ENCODE peak calls at places on chromosomes 2 and 18, in ten cellular contexts. One of them, this sample, is unnamed.

GRCh38 chr18:58101291-58101706 is 57.3 kb downstream of the NEDD4L start:
- DNase-seq in A549: no peak
- DNase-seq in AG10803: no peak
- DNase-seq in kidney: no peak
- DNase-seq in pancreas: no peak
- DNase-seq in upper lobe of left lung: no peak
- DNase-seq in astrocyte of the spinal cord: no peak
- DNase-seq in fibroblast of lung: no peak
- DNase-seq in cardiac fibroblast: no peak
- DNase-seq in epithelial cell of esophagus: no peak
- DNase-seq in this sample: no peak

GRCh38 chr18:49848115-49848514 is 34.8 kb upstream of the ACAA2 start:
- DNase-seq in epithelial cell of esophagus: no peak
- DNase-seq in cardiac fibroblast: no peak
- DNase-seq in astrocyte of the spinal cord: no peak
- DNase-seq in AG10803: no peak
- DNase-seq in upper lobe of left lung: no peak
- DNase-seq in A549: no peak
- DNase-seq in pancreas: no peak
- DNase-seq in fibroblast of lung: no peak
- DNase-seq in kidney: no peak
- DNase-seq in this sample: no peak

GRCh38 chr2:126933707-126934106 is 35.0 kb downstream of the TEX51 start:
- DNase-seq in cardiac fibroblast: no peak
- DNase-seq in kidney: no peak
- DNase-seq in astrocyte of the spinal cord: no peak
- DNase-seq in A549: no peak
- DNase-seq in epithelial cell of esophagus: no peak
- DNase-seq in fibroblast of lung: no peak
- DNase-seq in AG10803: no peak
- DNase-seq in upper lobe of left lung: no peak
- DNase-seq in pancreas: no peak
- DNase-seq in this sample: peak

GRCh38 chr18:980586-980985 is 75.9 kb downstream of the ADCYAP1 start:
- DNase-seq in epithelial cell of esophagus: no peak
- DNase-seq in cardiac fibroblast: no peak
- DNase-seq in AG10803: no peak
- DNase-seq in fibroblast of lung: no peak
- DNase-seq in astrocyte of the spinal cord: no peak
- DNase-seq in kidney: no peak
- DNase-seq in A549: no peak
- DNase-seq in upper lobe of left lung: no peak
- DNase-seq in pancreas: no peak
- DNase-seq in this sample: no peak

GRCh38 chr2:31138037-31138962 is at the start of gene GALNT14:
- DNase-seq in epithelial cell of esophagus: peak
- DNase-seq in upper lobe of left lung: peak
- DNase-seq in cardiac fibroblast: peak
- DNase-seq in kidney: peak
- DNase-seq in fibroblast of lung: peak
- DNase-seq in pancreas: peak
- DNase-seq in AG10803: peak
- DNase-seq in astrocyte of the spinal cord: peak
- DNase-seq in A549: peak
- DNase-seq in this sample: peak

GRCh38 chr2:227508001-227508400 is 36.0 kb downstream of the AGFG1 start:
- DNase-seq in upper lobe of left lung: no peak
- DNase-seq in astrocyte of the spinal cord: no peak
- DNase-seq in pancreas: no peak
- DNase-seq in fibroblast of lung: no peak
- DNase-seq in kidney: no peak
- DNase-seq in A549: no peak
- DNase-seq in AG10803: peak
- DNase-seq in epithelial cell of esophagus: no peak
- DNase-seq in cardiac fibroblast: no peak
- DNase-seq in this sample: no peak

GRCh38 chr2:180983468-180984388 is 3.3 kb downstream of the UBE2E3 start:
- DNase-seq in A549: peak
- DNase-seq in epithelial cell of esophagus: peak
- DNase-seq in fibroblast of lung: peak
- DNase-seq in kidney: no peak
- DNase-seq in upper lobe of left lung: no peak
- DNase-seq in AG10803: peak
- DNase-seq in astrocyte of the spinal cord: peak
- DNase-seq in cardiac fibroblast: peak
- DNase-seq in pancreas: no peak
- DNase-seq in this sample: peak

GRCh38 chr18:10926565-10927194 is 222.7 kb downstream of the PIEZO2 start:
- DNase-seq in astrocyte of the spinal cord: peak
- DNase-seq in A549: no peak
- DNase-seq in upper lobe of left lung: no peak
- DNase-seq in AG10803: peak
- DNase-seq in pancreas: no peak
- DNase-seq in cardiac fibroblast: peak
- DNase-seq in kidney: no peak
- DNase-seq in epithelial cell of esophagus: no peak
- DNase-seq in fibroblast of lung: peak
- DNase-seq in this sample: peak

DNA sequence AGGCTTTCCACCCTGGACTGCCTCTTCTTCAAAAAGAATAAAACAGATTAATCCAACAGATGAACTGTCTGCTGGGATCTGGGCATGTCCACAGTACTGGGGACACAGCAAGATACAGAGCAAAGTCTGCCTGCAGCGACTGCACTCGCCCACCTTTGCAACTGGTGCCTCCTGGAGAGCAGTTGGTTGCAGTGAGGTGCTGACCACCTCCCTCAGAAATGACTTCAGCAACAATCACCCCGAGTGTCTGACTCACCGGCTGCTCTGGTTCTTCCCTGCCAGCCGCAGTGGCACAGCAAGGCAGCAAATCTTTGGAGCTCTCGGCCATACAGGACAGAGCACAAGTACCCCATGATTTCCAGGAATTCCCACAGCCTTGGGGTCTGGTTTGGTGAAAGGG is 179.7 kb downstream of the ANAPC1 start:
- DNase-seq in astrocyte of the spinal cord: peak
- DNase-seq in upper lobe of left lung: no peak
- DNase-seq in kidney: no peak
- DNase-seq in A549: peak
- DNase-seq in epithelial cell of esophagus: peak
- DNase-seq in pancreas: no peak
- DNase-seq in cardiac fibroblast: peak
- DNase-seq in fibroblast of lung: peak
- DNase-seq in AG10803: peak
- DNase-seq in this sample: no peak
- TF ChIP-seq CTCF in astrocyte of the spinal cord: no peak
- TF ChIP-seq CTCF in upper lobe of left lung: no peak
- TF ChIP-seq CTCF in kidney: no peak
- TF ChIP-seq CTCF in A549: no peak
- TF ChIP-seq CTCF in epithelial cell of esophagus: no peak
- TF ChIP-seq CTCF in pancreas: no peak
- TF ChIP-seq CTCF in cardiac fibroblast: no peak
- TF ChIP-seq CTCF in fibroblast of lung: no peak
- TF ChIP-seq CTCF in AG10803: no peak
- TF ChIP-seq CTCF in this sample: no peak

DNA sequence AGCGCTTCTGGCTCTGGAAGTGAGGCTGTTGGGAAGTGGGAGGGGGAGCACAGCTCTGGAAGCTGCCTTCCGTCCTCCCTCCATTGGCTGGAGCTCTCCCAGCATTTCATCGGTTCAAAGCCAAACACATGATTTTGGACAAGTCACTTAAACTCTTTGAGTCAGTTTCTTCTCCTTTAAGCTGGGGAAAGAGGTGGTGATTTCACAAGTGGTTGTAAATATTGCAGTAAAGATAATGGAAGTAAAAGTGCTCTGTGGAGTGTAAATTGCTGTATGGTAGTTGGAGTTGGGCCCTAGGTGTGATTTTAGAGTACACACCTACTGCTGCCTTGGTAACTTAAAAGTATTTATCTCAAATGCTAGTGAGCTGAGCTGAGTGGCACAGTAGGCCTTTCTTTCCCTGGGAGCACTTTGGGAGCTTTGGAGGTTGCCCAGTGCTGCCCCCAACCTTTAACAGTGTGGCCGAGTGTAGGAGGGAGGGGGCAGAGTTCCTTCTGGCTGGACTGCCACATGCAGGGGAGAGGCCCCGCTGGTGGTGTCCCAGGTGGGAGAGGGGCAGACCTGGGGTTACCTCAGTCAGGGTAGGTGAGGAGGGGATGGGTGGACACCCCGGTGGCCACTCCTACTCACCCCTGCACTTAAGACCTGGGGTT is 54.7 kb downstream of the ASAP2 start:
- DNase-seq in upper lobe of left lung: no peak
- DNase-seq in pancreas: no peak
- DNase-seq in epithelial cell of esophagus: no peak
- DNase-seq in cardiac fibroblast: peak
- DNase-seq in kidney: no peak
- DNase-seq in AG10803: peak
- DNase-seq in fibroblast of lung: peak
- DNase-seq in astrocyte of the spinal cord: no peak
- DNase-seq in A549: no peak
- DNase-seq in this sample: no peak
- TF ChIP-seq CTCF in upper lobe of left lung: no peak
- TF ChIP-seq CTCF in pancreas: no peak
- TF ChIP-seq CTCF in epithelial cell of esophagus: no peak
- TF ChIP-seq CTCF in cardiac fibroblast: peak
- TF ChIP-seq CTCF in kidney: no peak
- TF ChIP-seq CTCF in AG10803: peak
- TF ChIP-seq CTCF in fibroblast of lung: no peak
- TF ChIP-seq CTCF in astrocyte of the spinal cord: no peak
- TF ChIP-seq CTCF in A549: no peak
- TF ChIP-seq CTCF in this sample: no peak

GRCh38 chr2:216688731-216689360 is 6.5 kb downstream of the IGFBP5 start:
- DNase-seq in pancreas: no peak
- DNase-seq in AG10803: peak
- DNase-seq in upper lobe of left lung: no peak
- DNase-seq in A549: no peak
- DNase-seq in fibroblast of lung: no peak
- DNase-seq in kidney: no peak
- DNase-seq in cardiac fibroblast: peak
- DNase-seq in astrocyte of the spinal cord: no peak
- DNase-seq in epithelial cell of esophagus: no peak
- DNase-seq in this sample: no peak

GRCh38 chr2:216687111-216687510 is 8.2 kb downstream of the IGFBP5 start:
- DNase-seq in epithelial cell of esophagus: no peak
- DNase-seq in AG10803: no peak
- DNase-seq in pancreas: no peak
- DNase-seq in astrocyte of the spinal cord: no peak
- DNase-seq in fibroblast of lung: no peak
- DNase-seq in kidney: no peak
- DNase-seq in cardiac fibroblast: no peak
- DNase-seq in upper lobe of left lung: no peak
- DNase-seq in A549: no peak
- DNase-seq in this sample: no peak

GRCh38 chr2:216689397-216689796 is 6.0 kb downstream of the IGFBP5 start:
- DNase-seq in upper lobe of left lung: no peak
- DNase-seq in cardiac fibroblast: no peak
- DNase-seq in epithelial cell of esophagus: no peak
- DNase-seq in A549: no peak
- DNase-seq in kidney: no peak
- DNase-seq in fibroblast of lung: no peak
- DNase-seq in AG10803: no peak
- DNase-seq in pancreas: no peak
- DNase-seq in astrocyte of the spinal cord: no peak
- DNase-seq in this sample: no peak

GRCh38 chr2:216685327-216685875 is 9.9 kb downstream of the IGFBP5 start:
- DNase-seq in kidney: no peak
- DNase-seq in upper lobe of left lung: no peak
- DNase-seq in cardiac fibroblast: no peak
- DNase-seq in pancreas: no peak
- DNase-seq in AG10803: peak
- DNase-seq in astrocyte of the spinal cord: no peak
- DNase-seq in A549: no peak
- DNase-seq in epithelial cell of esophagus: no peak
- DNase-seq in fibroblast of lung: no peak
- DNase-seq in this sample: no peak

DNA sequence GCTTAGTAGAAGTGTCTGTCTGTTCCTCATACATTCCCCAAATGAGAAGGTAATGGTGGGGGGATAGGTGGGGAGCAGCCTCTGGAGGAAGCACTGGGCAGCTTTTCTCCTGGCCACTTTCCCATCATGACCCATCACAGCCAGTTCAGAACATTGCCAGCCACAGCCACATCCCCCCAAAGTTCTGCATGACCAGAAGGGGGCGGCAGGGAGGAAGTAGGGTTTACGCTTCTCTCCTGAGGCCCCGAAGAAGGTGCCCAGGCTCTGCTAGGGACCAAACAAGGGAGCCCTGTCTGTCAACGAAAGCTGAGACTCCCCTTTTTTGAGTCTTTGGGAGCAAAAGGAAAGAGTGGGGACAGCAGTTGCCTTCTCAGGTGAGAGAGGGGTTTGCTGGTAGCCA is 7.7 kb downstream of the IGFBP5 start:
- DNase-seq in AG10803: no peak
- DNase-seq in cardiac fibroblast: no peak
- DNase-seq in pancreas: no peak
- DNase-seq in epithelial cell of esophagus: no peak
- DNase-seq in upper lobe of left lung: no peak
- DNase-seq in kidney: no peak
- DNase-seq in astrocyte of the spinal cord: no peak
- DNase-seq in A549: peak
- DNase-seq in fibroblast of lung: no peak
- DNase-seq in this sample: no peak
- TF ChIP-seq CTCF in AG10803: peak
- TF ChIP-seq CTCF in cardiac fibroblast: peak
- TF ChIP-seq CTCF in pancreas: no peak
- TF ChIP-seq CTCF in epithelial cell of esophagus: peak
- TF ChIP-seq CTCF in upper lobe of left lung: peak
- TF ChIP-seq CTCF in kidney: peak
- TF ChIP-seq CTCF in astrocyte of the spinal cord: peak
- TF ChIP-seq CTCF in A549: peak
- TF ChIP-seq CTCF in fibroblast of lung: peak
- TF ChIP-seq CTCF in this sample: peak

GRCh38 chr2:98295721-98296414 is 50.4 kb upstream of the CNGA3 start:
- DNase-seq in fibroblast of lung: no peak
- DNase-seq in AG10803: no peak
- DNase-seq in cardiac fibroblast: no peak
- DNase-seq in epithelial cell of esophagus: peak
- DNase-seq in upper lobe of left lung: peak
- DNase-seq in A549: no peak
- DNase-seq in astrocyte of the spinal cord: no peak
- DNase-seq in kidney: no peak
- DNase-seq in pancreas: no peak
- DNase-seq in this sample: no peak

GRCh38 chr2:98298685-98299180 is 47.5 kb upstream of the CNGA3 start:
- DNase-seq in upper lobe of left lung: no peak
- DNase-seq in fibroblast of lung: no peak
- DNase-seq in kidney: no peak
- DNase-seq in pancreas: no peak
- DNase-seq in A549: no peak
- DNase-seq in epithelial cell of esophagus: no peak
- DNase-seq in cardiac fibroblast: no peak
- DNase-seq in AG10803: no peak
- DNase-seq in astrocyte of the spinal cord: no peak
- DNase-seq in this sample: no peak

GRCh38 chr2:98296435-98296834 is 49.8 kb upstream of the CNGA3 start:
- DNase-seq in cardiac fibroblast: no peak
- DNase-seq in kidney: no peak
- DNase-seq in upper lobe of left lung: no peak
- DNase-seq in AG10803: no peak
- DNase-seq in epithelial cell of esophagus: no peak
- DNase-seq in fibroblast of lung: no peak
- DNase-seq in A549: no peak
- DNase-seq in astrocyte of the spinal cord: no peak
- DNase-seq in pancreas: no peak
- DNase-seq in this sample: no peak

GRCh38 chr2:98299506-98299905 is 46.8 kb upstream of the CNGA3 start:
- DNase-seq in pancreas: no peak
- DNase-seq in cardiac fibroblast: no peak
- DNase-seq in kidney: no peak
- DNase-seq in fibroblast of lung: no peak
- DNase-seq in A549: no peak
- DNase-seq in AG10803: no peak
- DNase-seq in upper lobe of left lung: no peak
- DNase-seq in epithelial cell of esophagus: no peak
- DNase-seq in astrocyte of the spinal cord: no peak
- DNase-seq in this sample: no peak

GRCh38 chr2:98297817-98298684 is 48.2 kb upstream of the CNGA3 start:
- DNase-seq in upper lobe of left lung: no peak
- DNase-seq in kidney: no peak
- DNase-seq in AG10803: no peak
- DNase-seq in A549: no peak
- DNase-seq in pancreas: no peak
- DNase-seq in astrocyte of the spinal cord: no peak
- DNase-seq in fibroblast of lung: no peak
- DNase-seq in cardiac fibroblast: no peak
- DNase-seq in epithelial cell of esophagus: no peak
- DNase-seq in this sample: no peak
- TF ChIP-seq CTCF in upper lobe of left lung: no peak
- TF ChIP-seq CTCF in kidney: no peak
- TF ChIP-seq CTCF in AG10803: no peak
- TF ChIP-seq CTCF in A549: no peak
- TF ChIP-seq CTCF in pancreas: no peak
- TF ChIP-seq CTCF in astrocyte of the spinal cord: no peak
- TF ChIP-seq CTCF in fibroblast of lung: no peak
- TF ChIP-seq CTCF in cardiac fibroblast: no peak
- TF ChIP-seq CTCF in epithelial cell of esophagus: no peak
- TF ChIP-seq CTCF in this sample: no peak